ENCODE peak calls at places on chromosomes 1 and 21, in seven cellular contexts. C is RPMI7951, T is T-cell, U is progenitor cell of endocrine pancreas, D is GF-D8, F is neural crest cell, S is iPS-NIHi11. E is an unnamed sample.

GRCh38 chr1:13725714-13726175 is 25.8 kb downstream of the PRDM2 start:
- DNase-seq in C (no peak), T (peak), U (no peak), D (peak), F (no peak), S (peak), E (peak)

GRCh38 chr1:167477962-167478361 is 40.4 kb downstream of the CD247 start:
- DNase-seq in C (no peak), T (no peak), U (no peak), D (no peak), F (no peak), S (no peak), E (no peak)

GRCh38 chr1:225260319-225260718 is 167.5 kb downstream of the LBR start:
- DNase-seq in C (no peak), T (no peak), U (no peak), D (no peak), F (no peak), S (no peak), E (no peak)

GRCh38 chr1:234737915-234738314 is 127.9 kb upstream of the IRF2BP2 start:
- DNase-seq in C (no peak), T (no peak), U (no peak), D (no peak), F (peak), S (peak), E (no peak)

GRCh38 chr1:175129644-175129996 is 62.0 kb downstream of the TNN start:
- DNase-seq in C (no peak), T (no peak), U (no peak), D (no peak), F (no peak), S (no peak), E (no peak)

GRCh38 chr1:152001631-152002584 is 8.2 kb upstream of the S100A10 start:
- DNase-seq in C (peak), T (peak), U (peak), D (peak), F (peak), S (peak), E (peak)

GRCh38 chr1:163068716-163069115 is 445 bp upstream of the RGS4 start:
- DNase-seq in C (no peak), T (no peak), U (no peak), D (no peak), F (no peak), S (no peak), E (no peak)

GRCh38 chr1:37999434-38000232 is 5.7 kb downstream of the FHL3 start:
- DNase-seq in C (peak), T (no peak), U (no peak), D (peak), F (no peak), S (no peak), E (no peak)

GRCh38 chr1:38831753-38832734 is 27.5 kb downstream of the RRAGC start:
- DNase-seq in C (no peak), T (no peak), U (no peak), D (no peak), F (no peak), S (no peak), E (no peak)

GRCh38 chr1:164651378-164651951 is 92.5 kb downstream of the PBX1 start:
- DNase-seq in C (peak), T (no peak), U (no peak), D (no peak), F (no peak), S (no peak), E (peak)

GRCh38 chr1:40312238-40313205 is 4.6 kb downstream of the COL9A2 start:
- DNase-seq in C (peak), T (no peak), U (no peak), D (peak), F (no peak), S (no peak), E (no peak)

GRCh38 chr1:150537732-150538684 is 11.2 kb upstream of the ADAMTSL4 start:
- DNase-seq in C (peak), T (no peak), U (no peak), D (no peak), F (no peak), S (peak), E (peak)

GRCh38 chr1:19426294-19427086 is 58.8 kb downstream of the CAPZB start:
- DNase-seq in C (peak), T (no peak), U (no peak), D (no peak), F (no peak), S (no peak), E (no peak)

GRCh38 chr1:165639821-165640623 is 9.0 kb downstream of the MGST3 start:
- DNase-seq in C (no peak), T (no peak), U (no peak), D (no peak), F (no peak), S (no peak), E (no peak)

GRCh38 chr1:42756956-42757891 is 9.6 kb downstream of the P3H1 start:
- DNase-seq in C (peak), T (no peak), U (no peak), D (no peak), F (no peak), S (peak), E (peak)

GRCh38 chr1:186849271-186849671 is 20.5 kb downstream of the PLA2G4A start:
- DNase-seq in C (peak), T (no peak), U (no peak), D (no peak), F (no peak), S (no peak), E (no peak)

GRCh38 chr21:42463861-42464515 is 32.0 kb downstream of the RSPH1 start:
- DNase-seq in C (peak), T (peak), U (no peak), D (peak), F (no peak), S (no peak), E (peak)

GRCh38 chr1:198333744-198334143 is 176.9 kb downstream of the NEK7 start:
- DNase-seq in C (peak), T (no peak), U (no peak), D (no peak), F (no peak), S (no peak), E (no peak)

GRCh38 chr1:64570267-64570666 is 100.3 kb downstream of the CACHD1 start:
- DNase-seq in C (no peak), T (no peak), U (no peak), D (no peak), F (no peak), S (no peak), E (no peak)

GRCh38 chr1:29269356-29269755 is 33.0 kb downstream of the PTPRU start:
- DNase-seq in C (no peak), T (no peak), U (no peak), D (no peak), F (no peak), S (no peak), E (no peak)

GRCh38 chr1:156004843-156005593 is 15.7 kb downstream of the SSR2 start:
- DNase-seq in C (no peak), T (peak), U (no peak), D (no peak), F (no peak), S (no peak), E (no peak)

GRCh38 chr1:206117151-206117948 is at the start of gene AVPR1B:
- DNase-seq in C (peak), T (no peak), U (peak), D (no peak), F (peak), S (peak), E (peak)

GRCh38 chr1:67749844-67750689 is 65.1 kb downstream of the GADD45A start:
- DNase-seq in C (peak), T (no peak), U (no peak), D (no peak), F (no peak), S (peak), E (no peak)

GRCh38 chr1:163661386-163661785 is 339.6 kb downstream of the NUF2 start:
- DNase-seq in C (no peak), T (no peak), U (no peak), D (no peak), F (no peak), S (no peak), E (no peak)

GRCh38 chr1:234696986-234697385 is 87.0 kb upstream of the IRF2BP2 start:
- DNase-seq in C (no peak), T (no peak), U (no peak), D (no peak), F (no peak), S (no peak), E (no peak)

GRCh38 chr1:115478933-115479551 is 141.0 kb upstream of the NGF start:
- DNase-seq in C (no peak), T (no peak), U (no peak), D (no peak), F (no peak), S (peak), E (no peak)

GRCh38 chr1:156623946-156624813 is 5.0 kb downstream of the HAPLN2 start:
- DNase-seq in C (no peak), T (no peak), U (peak), D (no peak), F (peak), S (peak), E (peak)

GRCh38 chr1:57422271-57423134 is 1.4 kb downstream of the DAB1 start:
- DNase-seq in C (no peak), T (no peak), U (peak), D (no peak), F (peak), S (peak), E (no peak)

GRCh38 chr1:161069731-161070270 is at the start of gene ARHGAP30:
- DNase-seq in C (no peak), T (peak), U (no peak), D (peak), F (no peak), S (no peak), E (no peak)

GRCh38 chr1:64246294-64246917 is 43.0 kb downstream of the UBE2U start:
- DNase-seq in C (peak), T (no peak), U (no peak), D (peak), F (no peak), S (peak), E (no peak)

GRCh38 chr1:53070621-53071020 is 8.6 kb downstream of the PODN start:
- DNase-seq in C (no peak), T (no peak), U (peak), D (no peak), F (no peak), S (no peak), E (no peak)

GRCh38 chr1:71557138-71557537 is 476.3 kb upstream of the ZRANB2 start:
- DNase-seq in C (no peak), T (no peak), U (no peak), D (no peak), F (no peak), S (no peak), E (no peak)

GRCh38 chr1:81170721-81171120 is 630.0 kb upstream of the ADGRL2 start:
- DNase-seq in C (no peak), T (no peak), U (no peak), D (no peak), F (no peak), S (no peak), E (no peak)

GRCh38 chr1:224684920-224685547 is 68.9 kb downstream of the CNIH3 start:
- DNase-seq in C (no peak), T (no peak), U (no peak), D (no peak), F (no peak), S (no peak), E (no peak)

GRCh38 chr21:34889537-34890257 is 159.4 kb downstream of the RUNX1 start:
- DNase-seq in C (peak), T (peak), U (peak), D (peak), F (peak), S (peak), E (peak)

GRCh38 chr1:115237507-115237906 is 100.5 kb downstream of the NGF start:
- DNase-seq in C (peak), T (no peak), U (no peak), D (no peak), F (no peak), S (no peak), E (no peak)